ENCODE peak calls at places on chromosome 2, in ten cellular contexts. M is CD4-positive, CD25-positive, alpha-beta regulatory T cell; K is ovary; Y is heart left ventricle; H is sigmoid colon; R is GM23338; V is PC-9; L is mammary epithelial cell; T is lower lobe of right lung; J is gastrocnemius medialis. B is an unnamed sample. For H3K36me3, the result is how much of the 10 kb centered on the place peaks cover.

GRCh38 chr2:168717790-168718502 is 84.5 kb upstream of the NOSTRIN start:
- DNase-seq in M (no peak), K (no peak), Y (no peak), H (no peak), R (no peak), V (no peak), L (peak), T (no peak), J (no peak), B (no peak)

GRCh38 chr2:67057901-67058703 is 339.0 kb upstream of the ETAA1 start:
- DNase-seq in M (no peak), K (no peak), Y (no peak), H (no peak), R (no peak), V (no peak), L (peak), T (no peak), J (no peak), B (no peak)

GRCh38 chr2:112996635-112997034 is 8.6 kb upstream of the IL36A start:
- DNase-seq in M (peak), K (no peak), Y (no peak), H (no peak), R (peak), V (no peak), L (no peak), T (no peak), J (no peak), B (no peak)

GRCh38 chr2:200393191-200393590 is 86.7 kb downstream of the SPATS2L start:
- DNase-seq in M (no peak), K (no peak), Y (no peak), H (no peak), R (no peak), V (no peak), L (no peak), T (no peak), J (no peak), B (no peak)

GRCh38 chr2:74206180-74206688 is 7.8 kb downstream of the MTHFD2 start:
- DNase-seq in M (peak), K (no peak), Y (no peak), H (no peak), R (no peak), V (no peak), L (no peak), T (no peak), J (no peak), B (no peak)

GRCh38 chr2:72185166-72185565 is 37.5 kb upstream of the CYP26B1 start:
- DNase-seq in M (no peak), K (no peak), Y (no peak), H (no peak), R (no peak), V (no peak), L (no peak), T (no peak), J (no peak), B (no peak)

GRCh38 chr2:7052404-7052803 is 135.2 kb downstream of the RNF144A start:
- DNase-seq in M (no peak), K (no peak), Y (no peak), H (no peak), R (no peak), V (no peak), L (no peak), T (no peak), J (no peak), B (no peak)

GRCh38 chr2:607709-608108 is 69.5 kb downstream of the TMEM18 start:
- DNase-seq in M (no peak), K (no peak), Y (no peak), H (no peak), R (no peak), V (no peak), L (no peak), T (no peak), J (no peak), B (no peak)

GRCh38 chr2:229852565-229852964 is 69.2 kb downstream of the TRIP12 start:
- DNase-seq in M (peak), K (no peak), Y (no peak), H (no peak), R (no peak), V (no peak), L (no peak), T (no peak), J (no peak), B (peak)

GRCh38 chr2:70300771-70301343 is 1.0 kb downstream of the FAM136A start:
- DNase-seq in M (no peak), K (no peak), Y (no peak), H (no peak), R (no peak), V (no peak), L (no peak), T (no peak), J (no peak), B (no peak)

GRCh38 chr2:181275643-181276070 is 181.5 kb upstream of the ITGA4 start:
- DNase-seq in M (peak), K (no peak), Y (no peak), H (no peak), R (peak), V (no peak), L (no peak), T (no peak), J (no peak), B (no peak)

GRCh38 chr2:176501652-176502051 is 232.4 kb downstream of the MTX2 start:
- DNase-seq in M (no peak), K (no peak), Y (no peak), H (no peak), R (no peak), V (no peak), L (no peak), T (no peak), J (no peak), B (no peak)

GRCh38 chr2:232528746-232529445 is 2.9 kb downstream of the CHRND start:
- DNase-seq in M (no peak), K (no peak), Y (peak), H (no peak), R (no peak), V (no peak), L (peak), T (peak), J (peak), B (no peak)

GRCh38 chr2:72780483-72780882 is 45.4 kb downstream of the EXOC6B start:
- DNase-seq in M (no peak), K (no peak), Y (no peak), H (no peak), R (no peak), V (peak), L (peak), T (no peak), J (no peak), B (no peak)

GRCh38 chr2:240579771-240580614 is 6.5 kb upstream of the CAPN10 start:
- DNase-seq in M (peak), K (peak), Y (peak), H (peak), R (peak), V (peak), L (peak), T (peak), J (no peak), B (no peak)

GRCh38 chr2:239716536-239717318 is 308.4 kb downstream of the NDUFA10 start:
- DNase-seq in M (no peak), K (no peak), Y (no peak), H (peak), R (no peak), V (no peak), L (no peak), T (peak), J (peak), B (no peak)

GRCh38 chr2:10057231-10058107 is 14.1 kb downstream of the KLF11 start:
- DNase-seq in M (no peak), K (peak), Y (peak), H (peak), R (peak), V (peak), L (peak), T (peak), J (no peak), B (no peak)

GRCh38 chr2:196096982-196097745 is 28.5 kb upstream of the DNAH7 start:
- DNase-seq in M (no peak), K (no peak), Y (no peak), H (no peak), R (peak), V (no peak), L (no peak), T (no peak), J (no peak), B (peak)

GRCh38 chr2:126771094-126771493 is 115.1 kb downstream of the GYPC start:
- DNase-seq in M (no peak), K (no peak), Y (no peak), H (no peak), R (no peak), V (no peak), L (no peak), T (no peak), J (no peak), B (no peak)

GRCh38 chr2:235218486-235218907 is 266.7 kb downstream of the SH3BP4 start:
- DNase-seq in M (no peak), K (no peak), Y (no peak), H (no peak), R (no peak), V (no peak), L (no peak), T (no peak), J (no peak), B (no peak)

GRCh38 chr2:178700922-178701342 is 106.3 kb downstream of the TTN start:
- DNase-seq in M (peak), K (no peak), Y (no peak), H (no peak), R (peak), V (no peak), L (peak), T (no peak), J (no peak), B (no peak)

GRCh38 chr2:10361220-10361588 is 58.5 kb downstream of the HPCAL1 start:
- DNase-seq in M (no peak), K (no peak), Y (no peak), H (no peak), R (no peak), V (no peak), L (no peak), T (no peak), J (no peak), B (no peak)

GRCh38 chr2:20061476-20061875 is 10.0 kb upstream of the LAPTM4A start:
- DNase-seq in M (no peak), K (no peak), Y (no peak), H (no peak), R (no peak), V (no peak), L (no peak), T (no peak), J (no peak), B (no peak)

GRCh38 chr2:54261537-54261936 is 5.5 kb upstream of the TSPYL6 start:
- DNase-seq in M (no peak), K (no peak), Y (no peak), H (no peak), R (no peak), V (no peak), L (no peak), T (no peak), J (no peak), B (no peak)

GRCh38 chr2:98750593-98751282 is 19.8 kb upstream of the MGAT4A start:
- DNase-seq in M (no peak), K (no peak), Y (no peak), H (no peak), R (no peak), V (no peak), L (no peak), T (no peak), J (no peak), B (no peak)

GRCh38 chr2:49033394-49033793 is 120.9 kb downstream of the FSHR start:
- DNase-seq in M (no peak), K (no peak), Y (no peak), H (no peak), R (no peak), V (no peak), L (no peak), T (no peak), J (no peak), B (no peak)

GRCh38 chr2:234679766-234680687 is 183.1 kb upstream of the ARL4C start:
- DNase-seq in M (no peak), K (peak), Y (peak), H (peak), R (no peak), V (peak), L (peak), T (no peak), J (peak), B (no peak)

GRCh38 chr2:224408676-224409075 is 6.8 kb upstream of the FAM124B start:
- DNase-seq in M (no peak), K (no peak), Y (no peak), H (no peak), R (no peak), V (no peak), L (no peak), T (no peak), J (no peak), B (no peak)

GRCh38 chr2:48126180-48126579 is 219.9 kb upstream of the FBXO11 start:
- DNase-seq in M (no peak), K (no peak), Y (no peak), H (peak), R (no peak), V (no peak), L (no peak), T (no peak), J (no peak), B (no peak)

GRCh38 chr2:45399040-45399784 is 211.9 kb downstream of the SRBD1 start:
- DNase-seq in M (no peak), K (no peak), Y (no peak), H (no peak), R (no peak), V (no peak), L (no peak), T (no peak), J (no peak), B (no peak)

GRCh38 chr2:2187196-2187595 is 143.9 kb downstream of the MYT1L start:
- DNase-seq in M (no peak), K (no peak), Y (no peak), H (no peak), R (no peak), V (no peak), L (no peak), T (no peak), J (no peak), B (no peak)

GRCh38 chr2:9168851-9169250 is 37.8 kb upstream of the ASAP2 start:
- DNase-seq in M (no peak), K (no peak), Y (no peak), H (no peak), R (no peak), V (no peak), L (no peak), T (no peak), J (no peak), B (no peak)

GRCh38 chr2:7767902-7768301 is 850.7 kb downstream of the RNF144A start:
- DNase-seq in M (no peak), K (no peak), Y (no peak), H (no peak), R (no peak), V (no peak), L (no peak), T (no peak), J (no peak), B (no peak)

GRCh38 chr2:28680657-28681056 is 71.0 kb upstream of the PPP1CB start:
- DNase-seq in M (no peak), K (no peak), Y (no peak), H (no peak), R (no peak), V (no peak), L (no peak), T (no peak), J (no peak), B (no peak)

GRCh38 chr2:214244847-214245246 is 166.0 kb upstream of the VWC2L start:
- DNase-seq in M (no peak), K (no peak), Y (no peak), H (no peak), R (peak), V (no peak), L (no peak), T (no peak), J (no peak), B (peak)

GRCh38 chr2:68365087-68365486 is at the start of gene PLEK:
- DNase-seq in M (no peak), K (peak), Y (peak), H (peak), R (no peak), V (no peak), L (no peak), T (peak), J (peak), B (no peak)

GRCh38 chr2:75561566-75562512 is 1.1 kb upstream of the EVA1A start:
- DNase-seq in M (no peak), K (no peak), Y (no peak), H (no peak), R (no peak), V (no peak), L (peak), T (no peak), J (no peak), B (no peak)

GRCh38 chr2:17303496-17303895 is 214.7 kb downstream of the RAD51AP2 start:
- DNase-seq in M (no peak), K (no peak), Y (no peak), H (no peak), R (peak), V (peak), L (peak), T (no peak), J (no peak), B (no peak)

GRCh38 chr2:41709702-41710599 is 337.9 kb upstream of the PKDCC start:
- DNase-seq in M (no peak), K (no peak), Y (no peak), H (no peak), R (no peak), V (no peak), L (peak), T (no peak), J (no peak), B (no peak)

GRCh38 chr2:217431577-217432269 is 571.1 kb downstream of the TNS1 start:
- DNase-seq in M (no peak), K (no peak), Y (no peak), H (no peak), R (no peak), V (no peak), L (no peak), T (no peak), J (no peak), B (no peak)

GRCh38 chr2:217433522-217433921 is 569.3 kb downstream of the TNS1 start:
- DNase-seq in M (no peak), K (peak), Y (no peak), H (no peak), R (peak), V (no peak), L (no peak), T (no peak), J (no peak), B (no peak)

GRCh38 chr2:217437289-217437688 is 565.5 kb downstream of the TNS1 start:
- DNase-seq in M (no peak), K (peak), Y (peak), H (no peak), R (no peak), V (no peak), L (no peak), T (no peak), J (no peak), B (no peak)

GRCh38 chr2:217436386-217436785 is 566.4 kb downstream of the TNS1 start:
- DNase-seq in M (no peak), K (peak), Y (no peak), H (no peak), R (no peak), V (no peak), L (no peak), T (peak), J (no peak), B (no peak)

GRCh38 chr2:217434183-217434620 is 568.6 kb downstream of the TNS1 start:
- DNase-seq in M (no peak), K (peak), Y (peak), H (peak), R (peak), V (peak), L (peak), T (peak), J (peak), B (peak)
- H3K4me3 ChIP-seq in M (no peak), K (peak), Y (no peak), H (peak), R (no peak), V (no peak), L (no peak), T (no peak), J (peak), B (no peak)

GRCh38 chr2:209805351-209805750 is 33.7 kb downstream of the UNC80 start:
- DNase-seq in M (no peak), K (no peak), Y (no peak), H (no peak), R (no peak), V (no peak), L (no peak), T (no peak), J (no peak), B (no peak)

GRCh38 chr2:209808521-209808920 is 36.9 kb downstream of the UNC80 start:
- DNase-seq in M (no peak), K (no peak), Y (no peak), H (no peak), R (no peak), V (no peak), L (no peak), T (no peak), J (no peak), B (no peak)

DNA sequence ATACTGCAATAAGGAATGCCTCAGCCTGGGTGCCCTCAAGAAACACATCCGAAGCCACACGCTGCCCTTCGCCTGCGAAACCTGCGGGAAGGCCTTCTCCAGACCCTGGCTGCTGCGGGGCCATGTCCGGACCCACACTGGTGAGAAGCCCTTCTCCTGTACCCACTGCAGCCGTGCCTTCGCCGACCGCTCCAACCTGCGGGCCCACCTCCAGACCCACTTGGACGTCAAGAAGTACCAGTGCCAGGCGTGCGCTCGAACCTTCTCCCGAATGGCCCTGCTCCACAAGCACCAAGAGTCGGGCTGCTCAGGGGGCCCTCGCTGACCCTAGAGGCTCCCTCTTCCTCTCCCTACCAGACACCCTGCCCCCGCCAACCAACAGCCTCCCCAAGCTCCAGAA is 37.6 kb downstream of the UNC80 start:
- DNase-seq in M (no peak), K (no peak), Y (peak), H (no peak), R (no peak), V (no peak), L (no peak), T (no peak), J (no peak), B (no peak)
- H3K36me3 ChIP-seq in M (under half), K (under half), Y (under half), H (under half), R (under half), V (under half), L (under half), T (under half), J (under half), B (under half)

GRCh38 chr2:153071090-153071489 is 352.7 kb downstream of the ARL6IP6 start:
- DNase-seq in M (no peak), K (no peak), Y (no peak), H (no peak), R (no peak), V (no peak), L (no peak), T (no peak), J (no peak), B (no peak)

GRCh38 chr2:153072077-153072476 is 353.7 kb downstream of the ARL6IP6 start:
- DNase-seq in M (no peak), K (no peak), Y (no peak), H (no peak), R (peak), V (no peak), L (no peak), T (no peak), J (no peak), B (no peak)

GRCh38 chr2:153068915-153069314 is 350.5 kb downstream of the ARL6IP6 start:
- DNase-seq in M (no peak), K (no peak), Y (no peak), H (no peak), R (no peak), V (no peak), L (no peak), T (no peak), J (no peak), B (no peak)

DNA sequence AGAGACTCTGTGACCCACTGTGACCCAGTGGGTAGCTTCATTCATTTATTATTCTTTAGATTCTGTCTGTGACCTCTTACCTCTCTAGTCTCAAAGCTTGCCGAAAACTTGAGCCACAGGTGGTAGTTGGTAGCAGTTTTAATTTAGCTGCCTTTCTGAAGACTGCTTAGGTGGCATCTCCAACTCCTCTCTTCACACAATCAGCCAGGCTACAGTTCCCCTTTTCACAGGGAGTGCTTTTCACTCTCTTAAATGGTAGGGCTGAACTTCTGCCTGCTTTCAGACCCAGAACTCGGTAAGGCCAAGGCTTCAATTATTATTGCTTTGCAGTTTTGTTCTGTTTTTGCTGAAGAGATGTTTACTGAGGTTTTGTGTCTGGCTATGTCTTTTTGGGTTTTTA is 349.6 kb downstream of the ARL6IP6 start:
- DNase-seq in M (no peak), K (no peak), Y (no peak), H (no peak), R (no peak), V (no peak), L (no peak), T (no peak), J (no peak), B (no peak)
- H3K4me3 ChIP-seq in M (no peak), K (no peak), Y (no peak), H (no peak), R (no peak), V (no peak), L (no peak), T (no peak), J (no peak), B (no peak)

DNA sequence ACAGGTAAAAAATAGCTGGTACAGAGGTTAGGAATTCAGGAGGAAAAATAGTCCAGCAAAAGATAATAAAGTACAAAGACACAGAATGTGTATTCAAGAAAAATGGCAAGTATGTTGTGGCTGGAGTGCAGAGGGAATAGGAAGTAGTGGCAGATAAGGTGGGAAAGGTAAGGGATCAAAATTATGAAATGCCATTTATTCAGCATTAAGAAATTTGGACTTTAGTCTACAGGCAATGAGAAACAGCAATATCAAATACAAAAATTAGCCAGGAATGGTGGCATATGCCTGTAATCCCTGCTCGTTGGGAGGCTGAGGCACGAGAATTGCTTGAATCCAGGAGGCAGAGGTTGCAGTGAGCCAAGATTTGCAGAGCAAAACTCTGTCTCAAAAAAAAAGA is 10.3 kb downstream of the MMADHC start:
- DNase-seq in M (no peak), K (no peak), Y (no peak), H (no peak), R (no peak), V (no peak), L (no peak), T (no peak), J (no peak), B (no peak)
- H3K36me3 ChIP-seq in M (half or more), K (under half), Y (under half), H (under half), R (under half), V (under half), L (half or more), T (half or more), J (half or more), B (half or more)

GRCh38 chr2:22812065-22812680 is 572.8 kb upstream of the KLHL29 start:
- DNase-seq in M (no peak), K (no peak), Y (no peak), H (no peak), R (no peak), V (no peak), L (no peak), T (no peak), J (no peak), B (no peak)
- H3K4me3 ChIP-seq in M (no peak), K (no peak), Y (no peak), H (no peak), R (no peak), V (no peak), L (no peak), T (no peak), J (no peak), B (no peak)

B was measured in HAP-1.